ENCODE peak calls at places on chromosomes 3 and 15, in seven cellular contexts. I is effector CD4-positive, alpha-beta T cell; H is NCI-H1930; A is naive thymus-derived CD8-positive, alpha-beta T cell; G is left lung; K is foreskin fibroblast; R is mesothelial cell of epicardium. Q is an unnamed sample.

GRCh38 chr15:23472678-23473077 is 25.6 kb upstream of the GOLGA6L2 start:
- DNase-seq in I (no peak), H (no peak), A (no peak), G (no peak), K (no peak), R (no peak), Q (peak; percentile 3)

GRCh38 chr3:128879991-128880390 is 571 bp downstream of the ACAD9 start:
- DNase-seq in I (no peak), H (no peak), A (no peak), G (no peak), K (no peak), R (no peak), Q (no peak)

GRCh38 chr3:107001635-107002034 is 375.6 kb upstream of the CCDC54 start:
- DNase-seq in I (no peak), H (no peak), A (no peak), G (no peak), K (peak; percentile 7), R (no peak), Q (no peak)

GRCh38 chr3:17069754-17070153 is 185.0 kb downstream of the PLCL2 start:
- DNase-seq in I (no peak), H (no peak), A (no peak), G (no peak), K (no peak), R (no peak), Q (no peak)

GRCh38 chr15:76245072-76245610 is 66.1 kb downstream of the ETFA start:
- DNase-seq in I (no peak), H (no peak), A (no peak), G (no peak), K (no peak), R (no peak), Q (no peak)

GRCh38 chr3:41580274-41580959 is 381.1 kb downstream of the CTNNB1 start:
- DNase-seq in I (no peak), H (no peak), A (no peak), G (no peak), K (peak; percentile 6), R (no peak), Q (peak; percentile 12)

GRCh38 chr15:38088971-38089370 is 154.5 kb downstream of the TMCO5A start:
- DNase-seq in I (no peak), H (no peak), A (no peak), G (no peak), K (no peak), R (no peak), Q (no peak)

GRCh38 chr15:71112429-71112828 is 2.8 kb upstream of the THSD4 start:
- DNase-seq in I (no peak), H (no peak), A (no peak), G (no peak), K (peak; percentile 41), R (no peak), Q (no peak)

GRCh38 chr3:155302476-155302875 is 9.0 kb upstream of the STRIT1 start:
- DNase-seq in I (no peak), H (no peak), A (no peak), G (no peak), K (peak; percentile 72), R (no peak), Q (peak; percentile 49)

GRCh38 chr15:73153024-73153423 is 100.8 kb downstream of the NEO1 start:
- DNase-seq in I (no peak), H (no peak), A (no peak), G (no peak), K (no peak), R (no peak), Q (no peak)

GRCh38 chr15:59251001-59251845 is 44.6 kb downstream of the LDHAL6B start:
- DNase-seq in I (no peak), H (no peak), A (no peak), G (no peak), K (no peak), R (no peak), Q (no peak)

GRCh38 chr3:141646760-141647561 is 91.1 kb upstream of the RNF7 start:
- DNase-seq in I (no peak), H (peak; percentile 7), A (no peak), G (no peak), K (peak; percentile 45), R (no peak), Q (no peak)

Q was measured in GM04503.